ENCODE peak calls at places on chromosome 1, in four cellular contexts. K is vagina, P is HCT116, T is left ventricle myocardium inferior. X is an unnamed sample.

GRCh38 chr1:115322631-115323030 is 15.4 kb downstream of the NGF start:
- DNase-seq in P (no peak), T (no peak), K (no peak), X (peak)

GRCh38 chr1:90413519-90413918 is 303.6 kb downstream of the BARHL2 start:
- DNase-seq in T (no peak), K (no peak), P (no peak), X (no peak)

GRCh38 chr1:228748431-228748830 is 13.2 kb downstream of the RHOU start:
- DNase-seq in P (no peak), K (no peak), T (no peak), X (no peak)

GRCh38 chr1:97069312-97069711 is 347.7 kb downstream of the PTBP2 start:
- DNase-seq in P (no peak), T (no peak), K (no peak), X (no peak)

GRCh38 chr1:2554621-2555387 is 1.4 kb upstream of the TNFRSF14 start:
- DNase-seq in K (no peak), T (no peak), P (no peak), X (no peak)

GRCh38 chr1:163072658-163073057 is 3.5 kb downstream of the RGS4 start:
- DNase-seq in P (no peak), T (no peak), K (no peak), X (peak)

GRCh38 chr1:206921772-206922265 is at the start of gene FCMR:
- DNase-seq in K (no peak), P (no peak), T (no peak), X (no peak)

GRCh38 chr1:164601399-164602141 is 42.6 kb downstream of the PBX1 start:
- DNase-seq in P (no peak), K (no peak), T (no peak), X (no peak)

GRCh38 chr1:224425279-224425884 is 9.2 kb downstream of the WDR26 start:
- DNase-seq in K (no peak), T (no peak), P (no peak), X (no peak)

GRCh38 chr1:11804666-11805453 is 904 bp downstream of the MTHFR start:
- DNase-seq in T (peak), K (no peak), P (no peak), X (peak)

GRCh38 chr1:208858738-208859137 is 614.6 kb upstream of the PLXNA2 start:
- DNase-seq in T (no peak), K (no peak), P (no peak), X (no peak)

GRCh38 chr1:182389619-182390047 is 2.0 kb downstream of the GLUL start:
- DNase-seq in T (peak), K (no peak), P (no peak), X (no peak)

GRCh38 chr1:96863449-96863848 is 141.9 kb downstream of the PTBP2 start:
- DNase-seq in P (no peak), K (no peak), T (peak), X (peak)

GRCh38 chr1:940121-941026 is 16.7 kb downstream of the SAMD11 start:
- DNase-seq in T (peak), K (no peak), P (no peak), X (no peak)

GRCh38 chr1:50977575-50978143 is 7.6 kb downstream of the CDKN2C start:
- DNase-seq in T (peak), K (no peak), P (no peak), X (peak)

GRCh38 chr1:231666220-231666956 is 39.8 kb downstream of the DISC1 start:
- DNase-seq in K (no peak), P (no peak), T (no peak), X (no peak)

GRCh38 chr1:227612658-227613057 is 49.3 kb downstream of the ZNF678 start:
- DNase-seq in K (no peak), P (no peak), T (no peak), X (no peak)

GRCh38 chr1:181490740-181491712 is 7.7 kb downstream of the CACNA1E start:
- DNase-seq in P (no peak), K (no peak), T (no peak), X (no peak)

GRCh38 chr1:64650411-64650810 is 94.5 kb upstream of the RAVER2 start:
- DNase-seq in K (no peak), T (no peak), P (no peak), X (no peak)

GRCh38 chr1:1542766-1543705 is 2.6 kb upstream of the TMEM240 start:
- DNase-seq in K (no peak), T (no peak), P (no peak), X (no peak)

GRCh38 chr1:113307771-113308451 is 82.4 kb upstream of the MAGI3 start:
- DNase-seq in T (no peak), K (no peak), P (peak), X (peak)

GRCh38 chr1:75996196-75996595 is 64.0 kb upstream of the ASB17 start:
- DNase-seq in K (no peak), T (no peak), P (no peak), X (peak)

GRCh38 chr1:209513226-209513625 is 70.3 kb upstream of the CAMK1G start:
- DNase-seq in K (no peak), T (no peak), P (peak), X (peak)

GRCh38 chr1:182227864-182228547 is 163.6 kb downstream of the GLUL start:
- DNase-seq in P (no peak), T (no peak), K (no peak), X (no peak)

GRCh38 chr1:223525957-223526356 is 132.7 kb downstream of the CCDC185 start:
- DNase-seq in K (no peak), T (no peak), P (no peak), X (no peak)

GRCh38 chr1:116386042-116386441 is 13.0 kb downstream of the ATP1A1 start:
- DNase-seq in K (no peak), T (no peak), P (no peak), X (no peak)

GRCh38 chr1:26036756-26037281 is 9.1 kb downstream of the SLC30A2 start:
- DNase-seq in K (no peak), P (no peak), T (no peak), X (no peak)

GRCh38 chr1:31299365-31299764 is 2.5 kb downstream of the ZCCHC17 start:
- DNase-seq in K (no peak), T (no peak), P (no peak), X (peak)

GRCh38 chr1:203465146-203465798 is 10.3 kb upstream of the PRELP start:
- DNase-seq in P (no peak), K (no peak), T (no peak), X (no peak)

GRCh38 chr1:206000641-206001339 is 2.4 kb downstream of the RAB7B start:
- DNase-seq in K (no peak), P (peak), T (no peak), X (no peak)

GRCh38 chr1:84143796-84144565 is at the start of gene PRKACB:
- DNase-seq in T (no peak), P (no peak), K (no peak), X (peak)

GRCh38 chr1:84780000-84780716 is 89.9 kb upstream of the SSX2IP start:
- DNase-seq in P (no peak), T (no peak), K (no peak), X (peak)

GRCh38 chr1:52574594-52574993 is 21.7 kb upstream of the TUT4 start:
- DNase-seq in P (peak), K (no peak), T (no peak), X (peak)

GRCh38 chr1:111220302-111220890 is 7.1 kb upstream of the CHI3L2 start:
- DNase-seq in K (no peak), P (no peak), T (no peak), X (no peak)

GRCh38 chr1:200706109-200706720 is 32.5 kb upstream of the CAMSAP2 start:
- DNase-seq in P (no peak), K (no peak), T (no peak), X (no peak)

GRCh38 chr1:226436855-226437491 is 29.1 kb upstream of the PARP1 start:
- DNase-seq in K (no peak), T (no peak), P (no peak), X (no peak)

GRCh38 chr1:41365320-41365633 is 4.0 kb downstream of the FOXO6 start:
- DNase-seq in K (no peak), T (no peak), P (no peak), X (no peak)

GRCh38 chr1:41364444-41365319 is 3.4 kb downstream of the FOXO6 start:
- DNase-seq in K (no peak), T (no peak), P (no peak), X (no peak)

GRCh38 chr1:41367102-41367537 is 5.9 kb downstream of the FOXO6 start:
- DNase-seq in T (no peak), K (no peak), P (no peak), X (no peak)

GRCh38 chr1:41366428-41367101 is 5.3 kb downstream of the FOXO6 start:
- DNase-seq in P (no peak), K (no peak), T (no peak), X (no peak)

DNA sequence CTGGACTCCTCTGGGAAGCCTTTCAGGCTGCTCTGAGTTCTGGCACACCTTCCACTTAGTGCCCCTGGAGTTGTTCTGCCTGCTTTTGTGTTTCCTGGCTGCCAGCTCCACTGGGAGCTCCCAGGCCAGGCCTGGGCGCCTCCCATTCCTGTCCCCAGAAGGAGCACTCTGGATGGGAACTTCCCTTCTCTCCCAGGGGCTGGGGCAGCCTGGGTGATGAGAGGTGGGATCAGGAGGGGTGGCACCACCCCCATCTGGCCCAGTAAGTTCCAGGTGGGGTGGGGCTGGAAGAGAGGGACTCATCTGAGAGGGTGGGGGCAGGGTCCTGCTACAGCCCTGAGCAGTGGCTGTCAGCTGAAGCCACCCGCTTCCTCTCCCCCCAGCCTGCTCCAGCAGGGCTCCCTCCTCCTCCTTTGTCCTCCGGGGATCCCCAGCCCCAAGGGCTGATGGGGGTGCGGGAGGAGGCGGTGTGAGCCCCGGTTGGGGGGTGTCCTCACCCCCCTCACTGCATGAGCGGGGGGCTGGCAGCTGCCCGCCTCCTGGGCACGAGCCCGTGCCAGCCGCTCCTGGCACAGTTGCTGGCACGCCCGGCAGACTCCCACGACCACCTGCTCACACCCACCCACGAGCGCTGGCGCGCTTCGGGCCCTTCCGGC is 4.7 kb downstream of the FOXO6 start:
- DNase-seq in P (no peak), K (no peak), T (no peak), X (no peak)
- H3K4me3 ChIP-seq in P (no peak), K (peak), T (peak), X (no peak)

GRCh38 chr1:246012271-246012854 is 494.7 kb downstream of the SMYD3 start:
- DNase-seq in K (no peak), T (no peak), P (peak), X (peak)
- TF ChIP-seq CTCF in K (peak), T (peak), P (peak), X (peak)

GRCh38 chr1:71228727-71229371 is 148.0 kb upstream of the ZRANB2 start:
- DNase-seq in K (no peak), T (no peak), P (no peak), X (peak)
- H3K4me3 ChIP-seq in K (no peak), T (peak), P (no peak), X (no peak)

DNA sequence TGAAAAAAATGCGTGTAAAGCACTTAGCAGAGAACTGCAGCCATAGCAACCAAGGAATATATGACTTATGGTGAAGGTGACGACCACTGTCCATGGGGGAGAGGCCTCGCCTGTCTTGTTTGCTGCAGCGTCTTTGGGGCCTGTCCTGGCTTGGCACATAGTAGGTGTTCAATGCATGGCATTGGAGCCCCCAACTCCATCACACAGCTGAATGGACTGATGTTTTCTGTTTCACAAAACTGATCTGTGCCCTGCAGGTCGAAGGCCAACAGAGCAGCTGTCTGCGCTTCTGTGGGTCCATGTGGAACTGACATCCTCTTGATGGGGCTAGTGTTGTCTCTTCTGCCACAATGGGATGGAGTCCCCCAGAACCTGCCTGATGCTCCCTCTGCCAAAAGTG is 296.0 kb downstream of the PTPRU start:
- DNase-seq in T (no peak), K (peak), P (no peak), X (no peak)
- TF ChIP-seq CTCF in T (no peak), K (no peak), P (no peak), X (no peak)

GRCh38 chr1:23977187-23977853 is 2.8 kb downstream of the SRSF10 start:
- DNase-seq in K (no peak), P (no peak), T (no peak), X (no peak)
- H3K4me3 ChIP-seq in K (no peak), P (no peak), T (peak), X (no peak)

DNA sequence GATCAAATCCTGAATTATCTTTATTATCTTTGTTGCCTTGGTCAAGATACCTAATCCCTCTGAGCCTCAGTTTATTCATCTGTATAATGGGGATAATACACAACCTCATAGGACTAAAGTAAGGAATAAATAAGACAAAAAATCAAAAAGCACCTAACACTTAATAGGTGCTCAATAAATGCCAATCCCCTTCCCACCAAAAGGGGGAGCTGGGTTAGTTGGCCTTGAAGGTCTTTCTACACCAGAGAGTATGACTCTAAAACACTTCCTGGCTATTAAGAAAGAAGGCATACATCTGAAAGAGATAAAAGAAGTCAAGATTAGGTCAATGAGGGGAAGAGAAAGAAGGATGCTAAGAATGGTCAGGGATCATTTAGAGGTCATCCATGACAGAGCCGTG is 11.1 kb downstream of the VSIG8 start:
- DNase-seq in P (no peak), K (no peak), T (no peak), X (no peak)
- TF ChIP-seq CTCF in P (no peak), K (no peak), T (no peak), X (peak)

GRCh38 chr1:215393476-215393875 is 173.6 kb upstream of the KCTD3 start:
- DNase-seq in K (no peak), T (no peak), P (no peak), X (no peak)

GRCh38 chr1:215399787-215400186 is 167.3 kb upstream of the KCTD3 start:
- DNase-seq in T (no peak), K (no peak), P (no peak), X (no peak)

GRCh38 chr1:215397843-215398242 is 169.3 kb upstream of the KCTD3 start:
- DNase-seq in P (no peak), T (no peak), K (no peak), X (no peak)

GRCh38 chr1:215394084-215394991 is 172.8 kb upstream of the KCTD3 start:
- DNase-seq in K (no peak), P (no peak), T (no peak), X (no peak)

DNA sequence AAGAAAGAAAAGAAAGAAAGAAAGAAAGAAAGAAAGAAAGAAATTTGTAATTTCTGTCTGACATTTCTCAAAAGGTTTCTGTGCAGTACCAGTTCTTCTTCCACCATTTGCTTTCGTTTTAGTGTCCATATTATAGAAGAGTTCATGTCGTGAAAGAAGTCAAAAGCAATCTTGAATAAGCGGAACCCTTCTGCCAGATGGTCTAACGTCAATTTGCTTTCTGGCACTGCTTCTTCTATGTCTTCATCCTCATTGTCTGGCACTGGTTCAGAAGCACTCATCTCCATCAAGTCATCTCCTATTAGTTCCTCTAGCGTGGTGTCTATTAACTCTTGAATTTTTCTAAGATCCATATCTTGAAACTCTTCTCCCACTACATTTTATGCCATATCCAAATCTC is 170.0 kb upstream of the KCTD3 start:
- DNase-seq in T (no peak), K (no peak), P (no peak), X (no peak)
- H3K4me3 ChIP-seq in T (no peak), K (no peak), P (no peak), X (no peak)

X was measured in cardiac fibroblast.